ENCODE peak calls at places on chromosome 1, in four cellular contexts. One of them, this sample, is unnamed. For H3K4me1, the result is how much of the 10 kb centered on the place peaks cover.

GRCh38 chr1:52238474-52238873 is 96.6 kb downstream of the ZFYVE9 start:
- DNase-seq in GM23338: no peak
- DNase-seq in GM23248: peak
- DNase-seq in A673: no peak
- DNase-seq in this sample: no peak

GRCh38 chr1:90400121-90400520 is 317.0 kb downstream of the BARHL2 start:
- DNase-seq in GM23338: no peak
- DNase-seq in GM23248: no peak
- DNase-seq in A673: no peak
- DNase-seq in this sample: no peak

GRCh38 chr1:162889989-162890388 is 29.0 kb upstream of the CCDC190 start:
- DNase-seq in GM23338: no peak
- DNase-seq in A673: no peak
- DNase-seq in GM23248: no peak
- DNase-seq in this sample: no peak

GRCh38 chr1:115782571-115783281 is 14.2 kb upstream of the CASQ2 start:
- DNase-seq in A673: peak
- DNase-seq in GM23338: peak
- DNase-seq in GM23248: peak
- DNase-seq in this sample: no peak

GRCh38 chr1:198281911-198282310 is 125.1 kb downstream of the NEK7 start:
- DNase-seq in GM23248: no peak
- DNase-seq in A673: no peak
- DNase-seq in GM23338: no peak
- DNase-seq in this sample: no peak

GRCh38 chr1:15310544-15310943 is 63.5 kb downstream of the FHAD1 start:
- DNase-seq in GM23338: no peak
- DNase-seq in GM23248: no peak
- DNase-seq in A673: no peak
- DNase-seq in this sample: no peak

GRCh38 chr1:48917901-48918603 is 141.4 kb upstream of the BEND5 start:
- DNase-seq in GM23338: peak
- DNase-seq in A673: no peak
- DNase-seq in GM23248: no peak
- DNase-seq in this sample: no peak

GRCh38 chr1:78619803-78620579 is at the start of gene IFI44L:
- DNase-seq in GM23338: no peak
- DNase-seq in GM23248: peak
- DNase-seq in A673: peak
- DNase-seq in this sample: no peak

GRCh38 chr1:22117851-22118250 is 25.0 kb downstream of the WNT4 start:
- DNase-seq in GM23248: no peak
- DNase-seq in A673: no peak
- DNase-seq in GM23338: no peak
- DNase-seq in this sample: no peak

GRCh38 chr1:182784556-182785171 is 4.9 kb upstream of the NPL start:
- DNase-seq in GM23338: peak
- DNase-seq in GM23248: peak
- DNase-seq in A673: peak
- DNase-seq in this sample: no peak

GRCh38 chr1:225944951-225945350 is 3.9 kb upstream of the LEFTY2 start:
- DNase-seq in A673: no peak
- DNase-seq in GM23338: no peak
- DNase-seq in GM23248: no peak
- DNase-seq in this sample: no peak

GRCh38 chr1:2294661-2295060 is 66.5 kb downstream of the SKI start:
- DNase-seq in A673: no peak
- DNase-seq in GM23338: no peak
- DNase-seq in GM23248: no peak
- DNase-seq in this sample: no peak

GRCh38 chr1:2290595-2291510 is 62.7 kb downstream of the SKI start:
- DNase-seq in GM23248: peak
- DNase-seq in A673: peak
- DNase-seq in GM23338: no peak
- DNase-seq in this sample: peak

GRCh38 chr1:2295526-2295925 is 67.4 kb downstream of the SKI start:
- DNase-seq in A673: no peak
- DNase-seq in GM23248: no peak
- DNase-seq in GM23338: no peak
- DNase-seq in this sample: no peak

GRCh38 chr1:2292725-2293450 is 64.8 kb downstream of the SKI start:
- DNase-seq in GM23338: no peak
- DNase-seq in A673: no peak
- DNase-seq in GM23248: no peak
- DNase-seq in this sample: no peak

DNA sequence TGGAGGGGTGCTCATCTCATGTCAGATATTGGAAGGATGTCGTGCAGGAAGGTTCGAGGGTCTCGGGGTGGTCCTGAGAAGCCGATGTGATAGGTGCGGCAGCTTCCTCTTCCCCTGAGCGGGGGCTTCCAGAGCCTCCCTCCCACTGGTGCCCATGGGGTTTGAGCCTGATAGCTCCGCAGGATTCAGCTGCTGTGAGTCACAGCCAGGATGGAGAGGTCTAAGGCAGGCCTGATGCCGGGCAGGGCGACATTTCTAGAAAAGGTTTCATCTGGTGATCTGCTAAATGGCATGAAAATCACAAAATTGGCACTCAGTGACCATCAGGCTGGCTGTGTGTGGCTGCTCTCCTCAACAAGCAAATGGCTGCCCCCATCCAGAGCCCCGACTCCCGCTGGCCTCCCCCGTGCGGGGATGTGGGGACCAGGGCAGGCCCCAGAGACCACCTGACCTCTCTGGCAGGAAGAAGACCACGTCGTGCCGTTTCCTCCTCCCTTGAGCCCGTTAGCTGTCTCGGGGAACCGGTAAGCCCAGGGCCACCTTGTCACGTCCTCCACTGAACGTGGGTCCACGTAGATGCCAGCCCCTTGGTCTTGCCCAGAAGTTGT is 66.0 kb downstream of the SKI start:
- DNase-seq in GM23248: peak
- DNase-seq in A673: no peak
- DNase-seq in GM23338: no peak
- DNase-seq in this sample: no peak
- H3K4me1 ChIP-seq in GM23248: half or more
- H3K4me1 ChIP-seq in A673: half or more
- H3K4me1 ChIP-seq in GM23338: under half
- H3K4me1 ChIP-seq in this sample: half or more

GRCh38 chr1:206578115-206578935 is 33.9 kb downstream of the EIF2D start:
- DNase-seq in GM23338: no peak
- DNase-seq in GM23248: peak
- DNase-seq in A673: no peak
- DNase-seq in this sample: no peak
- H3K4me1 ChIP-seq in GM23338: under half
- H3K4me1 ChIP-seq in GM23248: under half
- H3K4me1 ChIP-seq in A673: under half
- H3K4me1 ChIP-seq in this sample: under half

GRCh38 chr1:67743072-67743725 is 58.2 kb downstream of the GADD45A start:
- DNase-seq in A673: no peak
- DNase-seq in GM23248: no peak
- DNase-seq in GM23338: no peak
- DNase-seq in this sample: no peak
- H3K4me1 ChIP-seq in A673: under half
- H3K4me1 ChIP-seq in GM23248: under half
- H3K4me1 ChIP-seq in GM23338: under half
- H3K4me1 ChIP-seq in this sample: under half

GRCh38 chr1:81702903-81703302 is 97.8 kb upstream of the ADGRL2 start:
- DNase-seq in GM23248: peak
- DNase-seq in A673: no peak
- DNase-seq in GM23338: no peak
- DNase-seq in this sample: no peak

GRCh38 chr1:81702079-81702715 is 98.5 kb upstream of the ADGRL2 start:
- DNase-seq in GM23248: peak
- DNase-seq in A673: no peak
- DNase-seq in GM23338: no peak
- DNase-seq in this sample: no peak

GRCh38 chr1:81703736-81704463 is 96.8 kb upstream of the ADGRL2 start:
- DNase-seq in A673: no peak
- DNase-seq in GM23248: peak
- DNase-seq in GM23338: no peak
- DNase-seq in this sample: no peak

GRCh38 chr1:81701071-81701470 is 99.7 kb upstream of the ADGRL2 start:
- DNase-seq in A673: no peak
- DNase-seq in GM23248: no peak
- DNase-seq in GM23338: no peak
- DNase-seq in this sample: no peak

GRCh38 chr1:81703352-81703735 is 97.4 kb upstream of the ADGRL2 start:
- DNase-seq in GM23248: peak
- DNase-seq in A673: no peak
- DNase-seq in GM23338: no peak
- DNase-seq in this sample: no peak
- H3K4me1 ChIP-seq in GM23248: half or more
- H3K4me1 ChIP-seq in A673: under half
- H3K4me1 ChIP-seq in GM23338: under half
- H3K4me1 ChIP-seq in this sample: under half

GRCh38 chr1:27589441-27589840 is 14.5 kb downstream of the AHDC1 start:
- DNase-seq in A673: no peak
- DNase-seq in GM23248: no peak
- DNase-seq in GM23338: no peak
- DNase-seq in this sample: no peak

GRCh38 chr1:27589841-27590426 is 14.0 kb downstream of the AHDC1 start:
- DNase-seq in GM23248: no peak
- DNase-seq in A673: peak
- DNase-seq in GM23338: no peak
- DNase-seq in this sample: no peak

GRCh38 chr1:27590917-27591508 is 12.9 kb downstream of the AHDC1 start:
- DNase-seq in GM23248: no peak
- DNase-seq in GM23338: no peak
- DNase-seq in A673: no peak
- DNase-seq in this sample: no peak

GRCh38 chr1:27585684-27586083 is 18.3 kb downstream of the AHDC1 start:
- DNase-seq in GM23338: no peak
- DNase-seq in GM23248: no peak
- DNase-seq in A673: no peak
- DNase-seq in this sample: no peak

DNA sequence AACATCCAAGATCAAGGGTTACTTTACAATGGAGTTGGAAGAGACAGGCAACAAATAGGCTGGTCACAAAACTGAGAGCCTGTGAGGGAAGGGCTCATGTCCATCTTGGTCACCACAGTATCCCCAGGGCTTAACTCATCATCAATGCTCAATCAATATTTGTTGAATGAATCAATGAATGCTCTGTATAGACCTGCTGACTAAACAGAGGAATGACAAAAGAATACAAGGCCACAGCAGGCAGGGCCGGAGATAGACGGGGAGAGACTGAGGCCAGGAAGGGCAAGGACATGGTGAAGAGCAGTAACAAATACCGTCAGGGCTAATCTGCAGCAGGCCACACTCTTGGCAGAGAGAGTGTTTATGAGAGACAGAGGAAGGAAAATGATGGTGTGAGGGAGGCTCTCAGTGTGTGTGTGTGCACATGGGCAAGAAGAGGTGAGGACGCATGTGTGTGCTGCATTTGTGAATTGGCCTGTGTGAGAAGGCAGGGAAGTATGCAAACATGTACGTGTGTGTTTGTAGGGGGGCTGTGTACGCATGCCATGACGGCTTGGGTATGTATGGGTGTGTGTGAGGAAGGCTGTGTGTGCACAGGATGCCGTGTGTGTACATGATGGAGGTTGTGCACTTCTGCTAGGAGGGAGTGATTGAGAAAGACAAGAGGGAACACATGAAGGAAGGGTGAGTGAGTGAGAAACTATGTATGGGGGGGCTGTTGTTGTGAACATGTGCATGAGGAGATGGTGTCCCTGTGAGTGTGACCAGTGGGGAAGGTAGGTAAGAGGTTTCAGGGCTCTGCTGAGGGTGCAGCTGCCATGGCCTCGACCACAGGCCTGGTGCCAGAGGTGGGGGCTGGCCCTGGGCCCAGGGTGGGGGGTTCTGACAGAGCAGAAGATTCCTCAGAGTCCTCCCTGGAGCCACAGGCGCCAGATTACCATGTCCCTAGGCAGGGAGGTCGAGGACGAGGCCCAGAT is 15.4 kb downstream of the AHDC1 start:
- DNase-seq in A673: no peak
- DNase-seq in GM23338: no peak
- DNase-seq in GM23248: peak
- DNase-seq in this sample: no peak
- H3K4me1 ChIP-seq in A673: half or more
- H3K4me1 ChIP-seq in GM23338: under half
- H3K4me1 ChIP-seq in GM23248: under half
- H3K4me1 ChIP-seq in this sample: under half

This sample was measured in lung.